ENCODE peak calls at places on chromosomes 1 and 21, in six cellular contexts. O is cerebellar cortex; I is activated naive CD8-positive, alpha-beta T cell treated with anti-CD3 and anti-CD28 coated beads, Interleukin-2, amount 10 ng/mL, durations not matched to agents 7 days and 5 days; H is stimulated activated CD4-positive, alpha-beta T cell treated with anti-CD3 and anti-CD28 coated beads, TNF-alpha, amount 100 ng/mL, for 1 hour; E is GM23338; A is hepatocyte. J is an unnamed sample.

GRCh38 chr21:28485301-28486022 is 507.2 kb downstream of the LTN1 start:
- DNase-seq in H (no peak), O (no peak), A (no peak), I (no peak), E (no peak), J (no peak)

GRCh38 chr1:211329764-211330201 is 3.1 kb downstream of the TRAF5 start:
- DNase-seq in H (no peak), A (no peak), I (no peak), E (no peak), O (no peak), J (no peak)

GRCh38 chr21:42695324-42696025 is 42.1 kb downstream of the PDE9A start:
- DNase-seq in I (no peak), O (peak), A (no peak), E (no peak), H (no peak), J (no peak)

GRCh38 chr21:43317959-43318358 is 109.0 kb downstream of the SIK1 start:
- DNase-seq in O (no peak), A (no peak), E (no peak), H (no peak), I (no peak), J (no peak)

GRCh38 chr1:159122005-159122621 is 45.5 kb upstream of the AIM2 start:
- DNase-seq in H (no peak), O (no peak), E (no peak), A (no peak), I (no peak), J (no peak)

GRCh38 chr1:7993593-7994479 is 32.3 kb downstream of the ERRFI1 start:
- DNase-seq in E (no peak), O (no peak), H (no peak), A (no peak), I (no peak), J (no peak)

GRCh38 chr1:201450721-201451291 is 18.2 kb downstream of the PHLDA3 start:
- DNase-seq in H (no peak), I (no peak), O (peak), A (peak), E (peak), J (peak)

GRCh38 chr1:206684003-206684402 is 702 bp upstream of the MAPKAPK2 start:
- DNase-seq in I (no peak), H (no peak), O (no peak), A (no peak), E (no peak), J (no peak)